ENCODE peak calls at places on chromosomes 13 and 19, in six cellular contexts. P, H, K, V, I and B are unnamed samples.

GRCh38 chr13:107817652-107818287 is 397.6 kb downstream of the LIG4 start:
- DNase-seq in P (no peak), H (no peak), K (no peak), V (no peak), I (no peak), B (no peak)

GRCh38 chr19:41341669-41342490 is 11.8 kb downstream of the TGFB1 start:
- DNase-seq in P (no peak), H (no peak), K (no peak), V (no peak), I (no peak), B (peak; percentile 56)

GRCh38 chr19:32877977-32878745 is 8.6 kb upstream of the SLC7A9 start:
- DNase-seq in P (no peak), H (no peak), K (no peak), V (no peak), I (peak; percentile 28), B (no peak)

GRCh38 chr13:30864352-30865130 is 41.5 kb upstream of the MEDAG start:
- DNase-seq in P (no peak), H (no peak), K (peak; percentile 98), V (no peak), I (no peak), B (no peak)

GRCh38 chr13:110607675-110608224 is 7.6 kb upstream of the NAXD start:
- DNase-seq in P (no peak), H (no peak), K (no peak), V (no peak), I (no peak), B (no peak)

GRCh38 chr19:43723588-43723987 is 7.7 kb downstream of the IRGC start:
- DNase-seq in P (peak; percentile 46), H (no peak), K (no peak), V (no peak), I (no peak), B (no peak)

GRCh38 chr13:100442095-100442832 is 146.3 kb downstream of the GGACT start:
- DNase-seq in P (no peak), H (no peak), K (no peak), V (no peak), I (no peak), B (no peak)

GRCh38 chr19:409515-410242 is 732 bp upstream of the C2CD4C start:
- DNase-seq in P (no peak), H (no peak), K (no peak), V (no peak), I (peak; percentile 73), B (no peak)

GRCh38 chr13:33312150-33312908 is 26.8 kb upstream of the STARD13 start:
- DNase-seq in P (peak; percentile 13), H (peak; percentile 14), K (peak; percentile 37), V (no peak), I (no peak), B (no peak)

GRCh38 chr19:56091751-56092546 is 29.1 kb downstream of the ZNF787 start:
- DNase-seq in P (peak; percentile 65), H (no peak), K (no peak), V (no peak), I (no peak), B (no peak)

GRCh38 chr13:97068146-97068545 is 73.9 kb upstream of the OXGR1 start:
- DNase-seq in P (no peak), H (no peak), K (peak; percentile 6), V (no peak), I (no peak), B (no peak)

GRCh38 chr13:109666656-109667448 is 119.5 kb downstream of the IRS2 start:
- DNase-seq in P (peak; percentile 29), H (no peak), K (peak; percentile 16), V (no peak), I (no peak), B (no peak)

GRCh38 chr13:47798194-47798593 is 202.9 kb downstream of the SUCLA2 start:
- DNase-seq in P (no peak), H (no peak), K (no peak), V (no peak), I (no peak), B (no peak)

GRCh38 chr19:40147693-40148347 is 43.4 kb upstream of the MAP3K10 start:
- DNase-seq in P (peak; percentile 46), H (no peak), K (peak; percentile 77), V (no peak), I (no peak), B (peak; percentile 8)
- TF ChIP-seq USF2 in P (no peak), H (no peak), K (no peak), V (no peak), I (no peak), B (no peak)

DNA sequence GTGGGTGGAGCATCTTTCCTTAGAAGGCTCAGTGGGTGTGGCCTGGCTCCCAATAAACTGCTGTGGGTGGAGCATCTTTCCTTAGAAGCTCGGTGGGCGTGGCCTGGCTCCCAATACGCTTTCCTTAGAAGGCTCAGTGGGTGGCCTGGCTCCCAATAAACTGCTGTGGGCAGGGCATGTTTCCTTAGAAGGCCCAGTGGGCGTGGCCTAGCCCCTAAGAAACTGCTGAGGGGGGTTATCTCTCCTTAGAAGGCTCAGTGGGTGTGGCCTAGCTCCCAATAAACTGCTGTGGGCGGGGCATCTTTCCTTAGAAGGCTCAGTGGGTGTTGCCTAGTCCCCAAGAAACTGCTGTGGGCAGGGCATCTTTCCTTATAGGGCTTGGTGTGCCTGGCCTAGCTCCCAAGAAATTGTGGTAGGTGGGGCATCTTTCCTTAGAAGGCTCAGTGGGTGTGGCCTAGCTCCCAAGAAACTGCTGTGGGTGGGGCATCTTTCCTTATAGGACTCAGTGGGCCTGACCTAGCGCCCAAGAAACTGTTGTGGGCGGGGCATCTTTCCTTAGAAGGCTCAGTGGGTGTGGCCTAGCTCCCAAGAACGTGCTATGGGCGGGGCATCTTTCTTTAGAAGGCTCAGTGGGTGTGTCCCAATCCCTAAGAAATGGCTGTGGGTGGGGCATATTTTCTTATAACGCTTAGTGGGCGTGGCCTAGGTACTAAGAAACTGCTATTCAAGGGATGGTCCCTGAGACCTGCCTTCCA is 10.3 kb downstream of the HSH2D start:
- DNase-seq in P (peak; percentile 42), H (no peak), K (no peak), V (no peak), I (no peak), B (peak; percentile 56)
- TF ChIP-seq USF2 in P (no peak), H (no peak), K (no peak), V (no peak), I (no peak), B (no peak)

DNA sequence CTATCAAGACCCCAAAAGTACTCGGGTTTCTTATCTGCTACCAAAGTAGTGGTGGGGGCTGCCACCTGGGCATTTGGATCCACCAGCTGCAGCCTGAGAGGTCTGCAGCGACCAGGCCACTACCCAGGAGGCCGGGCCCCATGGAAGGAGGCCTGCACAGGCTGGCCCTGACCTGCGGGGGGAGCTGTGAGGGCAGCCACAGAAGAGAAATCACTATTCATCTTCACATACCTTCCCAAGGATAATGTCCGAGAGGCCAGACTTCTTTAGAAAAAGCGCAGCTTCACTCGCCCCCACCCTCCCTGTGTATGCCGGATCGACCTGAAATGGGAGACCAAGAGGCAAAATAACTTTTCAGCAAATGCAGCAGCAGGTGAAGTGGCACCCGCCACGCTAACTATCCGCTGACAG is 30.1 kb downstream of the EPS15L1 start:
- DNase-seq in P (peak; percentile 16), H (no peak), K (no peak), V (no peak), I (peak; percentile 78), B (peak; percentile 79)
- TF ChIP-seq USF2 in P (no peak), H (no peak), K (no peak), V (no peak), I (no peak), B (no peak)

DNA sequence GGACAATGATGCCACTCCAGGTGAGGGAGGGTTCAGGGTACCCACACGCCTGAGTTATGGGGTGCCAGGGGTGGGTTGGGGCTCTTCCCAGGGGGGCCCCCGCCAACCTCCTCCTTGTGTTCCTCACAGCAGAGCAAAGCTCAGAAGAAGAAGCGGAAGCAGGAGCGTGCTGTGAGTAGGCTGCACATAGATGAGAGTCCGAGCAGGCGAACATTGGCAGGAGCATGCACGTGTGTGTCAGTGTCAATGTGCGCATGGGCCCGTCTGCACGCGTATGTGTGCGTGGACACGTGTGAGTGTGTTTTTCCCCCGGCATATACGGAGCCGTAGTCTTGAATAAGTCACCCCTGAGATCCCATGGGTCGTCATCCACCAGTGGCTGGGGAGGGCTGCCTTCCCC is 12.4 kb upstream of the USE1 start:
- DNase-seq in P (no peak), H (no peak), K (no peak), V (no peak), I (no peak), B (no peak)
- TF ChIP-seq USF2 in P (no peak), H (no peak), K (no peak), V (no peak), I (no peak), B (no peak)